ENCODE peak calls at places on chromosomes 4 and X, in eight cellular contexts. F is SK-N-MC; R is aorta; H is tibial nerve; L is naive thymus-derived CD4-positive, alpha-beta T cell; Z is PC-9; N is WERI-Rb-1; M is heart right ventricle. D is an unnamed sample.

GRCh38 chrX:39304746-39305145 is 503.5 kb downstream of the MID1IP1 start:
- DNase-seq in Z (no peak), R (no peak), N (no peak), H (no peak), F (no peak), L (no peak), M (no peak), D (no peak)

GRCh38 chr4:109803924-109804571 is 2.2 kb upstream of the CFI start:
- DNase-seq in R (no peak), N (peak), L (no peak), Z (peak), M (no peak), H (no peak), F (no peak), D (peak)

GRCh38 chr4:89307446-89308160 is at the start of gene GPRIN3:
- DNase-seq in M (peak), Z (peak), H (no peak), L (peak), R (peak), N (peak), F (no peak), D (no peak)

GRCh38 chrX:154084449-154085300 is 12.8 kb downstream of the MECP2 start:
- DNase-seq in H (no peak), M (no peak), F (no peak), N (no peak), R (no peak), L (no peak), Z (no peak), D (no peak)

GRCh38 chr4:133483600-133484246 is 334.6 kb downstream of the PCDH10 start:
- DNase-seq in Z (no peak), H (no peak), F (peak), N (peak), R (no peak), M (no peak), L (no peak), D (no peak)

GRCh38 chr4:21544410-21544809 is 404.2 kb downstream of the KCNIP4 start:
- DNase-seq in M (no peak), R (no peak), Z (no peak), N (no peak), H (no peak), L (no peak), F (no peak), D (no peak)

GRCh38 chr4:108210989-108211725 is 42.4 kb upstream of the LEF1 start:
- DNase-seq in H (no peak), Z (no peak), R (no peak), L (no peak), M (no peak), N (no peak), F (no peak), D (no peak)

GRCh38 chr4:141350122-141350904 is 129.6 kb downstream of the ZNF330 start:
- DNase-seq in M (no peak), Z (no peak), L (no peak), H (no peak), N (no peak), F (no peak), R (peak), D (peak)

GRCh38 chrX:87299563-87300160 is 217.9 kb upstream of the KLHL4 start:
- DNase-seq in R (no peak), M (no peak), H (no peak), F (peak), L (no peak), Z (no peak), N (no peak), D (no peak)

GRCh38 chrX:46722742-46723568 is 36.0 kb downstream of the SLC9A7 start:
- DNase-seq in M (no peak), L (no peak), N (no peak), R (no peak), F (no peak), H (no peak), Z (no peak), D (no peak)

GRCh38 chrX:63441717-63442116 is 90.6 kb upstream of the SPIN4 start:
- DNase-seq in R (no peak), M (no peak), F (no peak), H (no peak), L (no peak), N (no peak), Z (no peak), D (no peak)

GRCh38 chr4:7193040-7193958 is 961 bp downstream of the SORCS2 start:
- DNase-seq in L (no peak), N (peak), H (no peak), F (no peak), R (peak), M (no peak), Z (peak), D (no peak)

GRCh38 chr4:165524532-165525190 is 145.9 kb downstream of the CPE start:
- DNase-seq in F (no peak), L (no peak), H (no peak), R (no peak), N (no peak), Z (no peak), M (no peak), D (no peak)

GRCh38 chr4:161356351-161356750 is 807.4 kb downstream of the FSTL5 start:
- DNase-seq in M (no peak), Z (no peak), H (no peak), N (no peak), F (no peak), R (no peak), L (no peak), D (no peak)

GRCh38 chr4:61837395-61837794 is 637.3 kb downstream of the ADGRL3 start:
- DNase-seq in Z (no peak), M (no peak), R (no peak), L (no peak), N (no peak), F (no peak), H (no peak), D (no peak)

GRCh38 chr4:133592591-133592990 is 443.5 kb downstream of the PCDH10 start:
- DNase-seq in N (no peak), Z (no peak), R (no peak), M (no peak), L (no peak), F (no peak), H (no peak), D (no peak)

GRCh38 chr4:101953949-101954348 is 163.4 kb downstream of the BANK1 start:
- DNase-seq in F (no peak), N (no peak), L (no peak), Z (peak), H (no peak), M (no peak), R (no peak), D (peak)

GRCh38 chr4:172270421-172270820 is 457.2 kb downstream of the GALNTL6 start:
- DNase-seq in Z (no peak), N (no peak), H (no peak), R (no peak), M (no peak), L (no peak), F (no peak), D (no peak)

GRCh38 chr4:123121241-123121907 is 199.0 kb upstream of the NUDT6 start:
- DNase-seq in M (no peak), L (no peak), F (no peak), Z (no peak), N (no peak), H (no peak), R (no peak), D (no peak)

GRCh38 chrX:989959-990510 is 222.4 kb downstream of the CRLF2 start:
- DNase-seq in N (peak), Z (no peak), H (peak), F (no peak), L (peak), M (peak), R (peak), D (peak)

GRCh38 chr4:36712013-36712412 is 430.6 kb downstream of the DTHD1 start:
- DNase-seq in M (no peak), N (no peak), Z (no peak), H (no peak), R (no peak), F (no peak), L (no peak), D (peak)

GRCh38 chr4:150960079-150960478 is 55.0 kb downstream of the LRBA start:
- DNase-seq in N (peak), Z (no peak), F (no peak), M (no peak), R (no peak), H (no peak), L (no peak), D (no peak)

GRCh38 chrX:54076903-54077302 is 32.6 kb upstream of the PHF8 start:
- DNase-seq in M (no peak), F (no peak), L (no peak), R (no peak), Z (peak), H (no peak), N (no peak), D (no peak)

GRCh38 chr4:121726642-121727268 is 30.0 kb upstream of the ANXA5 start:
- DNase-seq in R (no peak), M (no peak), Z (no peak), F (peak), N (peak), L (no peak), H (peak), D (peak)

GRCh38 chrX:125005863-125006262 is 313.8 kb upstream of the TEX13C start:
- DNase-seq in L (no peak), H (no peak), Z (no peak), F (no peak), N (no peak), R (no peak), M (no peak), D (no peak)

GRCh38 chr4:47741200-47741599 is 96.7 kb downstream of the CORIN start:
- DNase-seq in F (no peak), M (no peak), Z (no peak), H (no peak), N (no peak), L (no peak), R (no peak), D (peak)

GRCh38 chr4:151202851-151203455 is 74.0 kb upstream of the PRSS48 start:
- DNase-seq in H (no peak), N (no peak), L (no peak), F (no peak), R (no peak), M (no peak), Z (no peak), D (peak)

GRCh38 chr4:87033902-87034301 is 99.1 kb downstream of the AFF1 start:
- DNase-seq in R (no peak), N (peak), L (no peak), M (no peak), Z (no peak), F (no peak), H (no peak), D (no peak)

GRCh38 chr4:14155803-14156202 is 528.3 kb upstream of the BOD1L1 start:
- DNase-seq in H (no peak), F (no peak), M (no peak), N (no peak), R (no peak), L (no peak), Z (no peak), D (no peak)

GRCh38 chrX:28273751-28274150 is 292.5 kb upstream of the DCAF8L1 start:
- DNase-seq in N (no peak), L (no peak), F (no peak), R (no peak), H (no peak), M (no peak), Z (no peak), D (no peak)

GRCh38 chrX:114087543-114087942 is 496.3 kb upstream of the HTR2C start:
- DNase-seq in H (no peak), F (no peak), Z (no peak), R (no peak), N (no peak), M (no peak), L (no peak), D (no peak)

GRCh38 chr4:41199788-41200187 is 14.6 kb downstream of the APBB2 start:
- DNase-seq in Z (no peak), H (no peak), R (no peak), L (no peak), F (no peak), N (no peak), M (no peak), D (no peak)

GRCh38 chrX:63430026-63430425 is 78.9 kb upstream of the SPIN4 start:
- DNase-seq in F (no peak), R (no peak), H (no peak), L (no peak), M (no peak), Z (no peak), N (no peak), D (no peak)

DNA sequence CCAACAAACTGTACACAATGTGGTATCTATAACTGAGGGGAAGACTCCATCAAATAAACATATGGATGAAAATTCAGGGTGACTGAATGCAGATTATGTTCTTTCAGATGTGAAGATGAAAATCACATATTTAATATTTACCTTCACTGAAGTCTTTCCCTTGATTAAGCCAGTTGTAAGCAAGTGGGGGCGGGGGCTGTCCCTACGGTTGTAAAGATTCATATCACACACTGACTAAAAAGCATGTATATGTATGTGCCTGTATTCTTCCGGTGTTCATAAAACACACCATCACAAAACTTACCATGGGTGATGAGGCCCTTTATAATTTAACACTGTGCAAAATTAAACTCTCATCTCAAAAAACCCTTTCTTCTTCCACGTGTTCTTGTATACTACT is 1.3 kb downstream of the TAB3 start:
- DNase-seq in F (no peak), L (no peak), H (no peak), M (no peak), Z (no peak), R (no peak), N (no peak), D (no peak)
- H3K4me3 ChIP-seq in F (peak), L (peak), H (peak), M (no peak), Z (peak), R (peak), N (no peak), D (peak)

GRCh38 chrX:24203072-24203808 is 53.7 kb downstream of the ZFX start:
- DNase-seq in M (no peak), F (no peak), N (no peak), L (no peak), R (no peak), H (no peak), Z (no peak), D (no peak)

GRCh38 chrX:24202465-24203031 is 53.0 kb downstream of the ZFX start:
- DNase-seq in M (no peak), H (no peak), F (no peak), L (no peak), Z (no peak), N (no peak), R (no peak), D (no peak)

GRCh38 chrX:24201216-24201615 is 51.7 kb downstream of the ZFX start:
- DNase-seq in H (no peak), F (no peak), Z (no peak), L (no peak), R (no peak), M (no peak), N (no peak), D (no peak)

GRCh38 chrX:24204958-24205357 is 55.4 kb downstream of the ZFX start:
- DNase-seq in M (no peak), Z (no peak), F (no peak), R (no peak), H (no peak), N (no peak), L (no peak), D (no peak)

GRCh38 chrX:24204331-24204730 is 54.8 kb downstream of the ZFX start:
- DNase-seq in F (no peak), R (no peak), L (no peak), H (no peak), N (no peak), M (no peak), Z (no peak), D (no peak)
- H3K4me3 ChIP-seq in F (no peak), R (no peak), L (no peak), H (no peak), N (no peak), M (no peak), Z (no peak), D (no peak)

DNA sequence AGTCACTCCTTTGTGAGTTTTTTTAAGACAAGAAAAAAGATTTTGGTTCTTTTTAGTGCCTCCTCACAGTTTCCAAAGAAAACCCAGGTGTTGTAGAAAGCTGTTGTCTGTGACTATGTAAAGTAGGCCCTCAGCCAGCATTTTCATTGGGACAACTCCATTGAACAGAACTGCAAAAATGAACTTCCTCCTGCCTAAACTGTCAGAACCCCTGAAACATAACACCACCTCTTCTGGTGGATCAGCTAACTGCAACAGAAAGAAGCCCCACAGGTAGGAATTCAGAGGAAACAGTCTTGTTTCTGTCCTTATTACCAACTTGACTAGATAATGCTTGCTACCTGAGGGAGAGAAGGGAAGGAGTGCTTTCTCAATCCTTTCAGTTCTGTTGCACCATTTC is 3.4 kb upstream of the ATP11C start:
- DNase-seq in M (no peak), N (no peak), F (no peak), L (no peak), H (no peak), Z (no peak), R (no peak), D (no peak)
- H3K4me3 ChIP-seq in M (no peak), N (no peak), F (no peak), L (no peak), H (no peak), Z (no peak), R (no peak), D (no peak)

GRCh38 chr4:3480528-3481112 is 17.5 kb downstream of the DOK7 start:
- DNase-seq in H (peak), R (peak), F (no peak), M (peak), N (peak), Z (peak), L (peak), D (no peak)
- H3K4me3 ChIP-seq in H (no peak), R (no peak), F (no peak), M (no peak), N (no peak), Z (no peak), L (no peak), D (no peak)

DNA sequence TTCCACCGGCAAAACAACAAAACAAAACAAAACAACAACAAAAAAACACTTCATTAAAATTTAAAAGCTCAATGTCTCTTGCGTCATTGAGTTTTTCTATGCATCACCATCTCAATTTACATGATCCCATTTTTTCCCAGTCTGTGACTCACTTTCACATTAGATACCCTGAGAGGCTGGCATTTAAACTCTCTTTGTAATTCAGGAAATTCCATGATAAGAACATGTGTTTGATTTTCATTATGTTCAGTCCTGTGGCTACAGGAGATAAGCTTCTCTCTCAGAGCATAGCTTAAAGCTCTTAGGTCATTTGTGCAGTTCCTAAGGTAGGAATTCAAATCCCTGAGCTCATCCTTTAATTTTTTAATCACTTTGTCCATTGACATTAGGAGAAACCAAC is 104.6 kb downstream of the NBDY start:
- DNase-seq in R (no peak), M (no peak), Z (no peak), H (no peak), L (no peak), F (no peak), N (no peak), D (no peak)
- H3K4me3 ChIP-seq in R (no peak), M (no peak), Z (no peak), H (no peak), L (no peak), F (no peak), N (no peak), D (no peak)

GRCh38 chrX:103831803-103832544 is at the start of gene RAB9B:
- DNase-seq in M (peak), L (peak), R (peak), N (peak), Z (no peak), H (peak), F (no peak), D (no peak)

GRCh38 chrX:103828529-103828928 is 3.5 kb downstream of the RAB9B start:
- DNase-seq in L (no peak), M (no peak), R (no peak), H (no peak), F (no peak), Z (no peak), N (no peak), D (no peak)

GRCh38 chrX:103825881-103826280 is 6.2 kb downstream of the RAB9B start:
- DNase-seq in Z (no peak), H (no peak), N (no peak), F (no peak), L (no peak), R (no peak), M (no peak), D (no peak)

GRCh38 chrX:103831342-103831802 is 685 bp downstream of the RAB9B start:
- DNase-seq in H (no peak), R (no peak), M (peak), L (no peak), N (no peak), Z (no peak), F (no peak), D (no peak)

GRCh38 chrX:103830848-103831247 is 1.2 kb downstream of the RAB9B start:
- DNase-seq in F (no peak), Z (no peak), R (no peak), N (no peak), H (no peak), L (no peak), M (no peak), D (no peak)
- H3K4me3 ChIP-seq in F (no peak), Z (no peak), R (no peak), N (no peak), H (no peak), L (no peak), M (no peak), D (no peak)

GRCh38 chr4:142818476-142818875 is 27.6 kb downstream of the INPP4B start:
- DNase-seq in L (no peak), H (no peak), Z (no peak), F (no peak), N (no peak), M (no peak), R (no peak), D (no peak)

GRCh38 chr4:142815834-142816233 is 30.3 kb downstream of the INPP4B start:
- DNase-seq in R (no peak), Z (peak), F (no peak), N (no peak), H (peak), M (no peak), L (no peak), D (peak)

GRCh38 chr4:142813388-142813787 is 32.7 kb downstream of the INPP4B start:
- DNase-seq in F (no peak), Z (no peak), R (no peak), N (no peak), H (no peak), L (no peak), M (no peak), D (no peak)

GRCh38 chr4:142817442-142817841 is 28.7 kb downstream of the INPP4B start:
- DNase-seq in R (no peak), L (no peak), H (peak), M (no peak), N (peak), Z (peak), F (no peak), D (peak)

DNA sequence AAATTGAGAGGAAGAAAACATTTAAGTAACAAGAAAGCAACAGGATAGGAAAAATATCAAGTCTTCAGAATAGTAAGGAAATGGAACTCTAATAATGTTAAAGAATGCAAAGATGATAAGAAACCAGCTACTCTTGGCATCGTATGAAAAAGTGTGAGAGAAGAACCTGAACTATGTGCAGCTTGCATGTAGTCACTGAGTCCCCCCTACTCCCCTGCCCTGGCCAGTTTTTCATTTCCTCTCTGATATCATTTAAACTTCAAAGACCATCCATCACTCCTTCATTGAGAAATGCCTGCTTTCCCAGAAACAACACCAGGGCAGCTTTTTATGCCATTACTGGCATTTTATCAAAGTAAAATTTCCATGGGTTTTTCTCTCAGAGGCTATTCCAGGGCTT is 28.1 kb downstream of the INPP4B start:
- DNase-seq in L (no peak), M (no peak), R (no peak), H (no peak), N (no peak), Z (no peak), F (no peak), D (peak)
- H3K4me3 ChIP-seq in L (no peak), M (no peak), R (no peak), H (no peak), N (no peak), Z (peak), F (peak), D (no peak)

GRCh38 chr4:98687876-98688275 is 29.5 kb upstream of the TSPAN5 start:
- DNase-seq in L (no peak), M (no peak), H (no peak), F (no peak), N (no peak), R (no peak), Z (no peak), D (no peak)
- H3K4me3 ChIP-seq in L (no peak), M (no peak), H (no peak), F (no peak), N (no peak), R (no peak), Z (no peak), D (no peak)